ENCODE peak calls at places on chromosomes 7 and 10, in ten cellular contexts. Q is left ventricle myocardium inferior; P is transverse colon; A is IMR-90; O is H9; W is right lobe of liver; I is lower lobe of right lung; K is A673; H is effector memory CD4-positive, alpha-beta T cell; S is iPS DF 6.9. Y is an unnamed sample. For H3K4me1 and H3K9me3, the result is how much of the 10 kb centered on the place peaks cover.

GRCh38 chr7:11194492-11194891 is 220.8 kb downstream of the PHF14 start:
- DNase-seq in P (no peak), O (no peak), I (no peak), A (no peak), Q (no peak), S (no peak), K (no peak), H (no peak), W (no peak), Y (no peak)

GRCh38 chr7:33591481-33591880 is 313.9 kb upstream of the BMPER start:
- DNase-seq in W (no peak), Q (no peak), O (no peak), P (no peak), I (no peak), H (no peak), A (peak), K (peak), S (no peak), Y (no peak)

GRCh38 chr10:97724341-97724941 is 10.9 kb downstream of the MARVELD1 start:
- DNase-seq in Q (no peak), S (no peak), O (no peak), I (no peak), K (no peak), W (no peak), A (peak), P (peak), H (no peak), Y (no peak)

GRCh38 chr10:132413226-132414205 is 16.5 kb downstream of the PWWP2B start:
- DNase-seq in P (no peak), A (no peak), O (no peak), Q (no peak), S (no peak), I (peak), H (no peak), W (no peak), K (no peak), Y (no peak)

GRCh38 chr7:142500364-142500763 is 242.5 kb upstream of the PRSS58 start:
- DNase-seq in Q (no peak), I (no peak), W (no peak), H (no peak), S (no peak), O (no peak), P (peak), A (no peak), K (no peak), Y (no peak)

GRCh38 chr7:71472962-71473361 is 341.0 kb downstream of the GALNT17 start:
- DNase-seq in H (no peak), K (no peak), O (peak), W (no peak), S (no peak), P (no peak), A (no peak), Q (no peak), I (no peak), Y (no peak)

GRCh38 chr7:106979551-106980357 is 64.8 kb upstream of the PRKAR2B start:
- DNase-seq in A (no peak), H (no peak), P (no peak), O (peak), I (no peak), K (no peak), Q (no peak), S (no peak), W (no peak), Y (no peak)

GRCh38 chr7:140059288-140060242 is 3.2 kb downstream of the PARP12 start:
- DNase-seq in Q (peak), O (no peak), S (no peak), H (peak), I (peak), W (peak), K (peak), P (peak), A (peak), Y (peak)

GRCh38 chr10:8073696-8074416 is 19.4 kb downstream of the GATA3 start:
- DNase-seq in Q (no peak), O (no peak), K (no peak), W (no peak), H (no peak), S (no peak), P (no peak), A (no peak), I (no peak), Y (no peak)

GRCh38 chr10:124725171-124725631 is 19.0 kb downstream of the FAM53B start:
- DNase-seq in K (no peak), I (no peak), P (no peak), W (no peak), O (no peak), S (no peak), H (no peak), A (no peak), Q (no peak), Y (no peak)

GRCh38 chr10:124725791-124726190 is 18.4 kb downstream of the FAM53B start:
- DNase-seq in H (no peak), A (no peak), O (no peak), S (no peak), Q (no peak), W (no peak), P (no peak), K (no peak), I (no peak), Y (no peak)

GRCh38 chr10:124723826-124724225 is 20.4 kb downstream of the FAM53B start:
- DNase-seq in H (no peak), W (no peak), A (no peak), Q (no peak), I (no peak), S (no peak), O (no peak), P (no peak), K (no peak), Y (no peak)

GRCh38 chr10:124722812-124723783 is 21.1 kb downstream of the FAM53B start:
- DNase-seq in S (no peak), K (no peak), W (no peak), A (no peak), P (peak), H (peak), I (peak), Q (peak), O (no peak), Y (no peak)

DNA sequence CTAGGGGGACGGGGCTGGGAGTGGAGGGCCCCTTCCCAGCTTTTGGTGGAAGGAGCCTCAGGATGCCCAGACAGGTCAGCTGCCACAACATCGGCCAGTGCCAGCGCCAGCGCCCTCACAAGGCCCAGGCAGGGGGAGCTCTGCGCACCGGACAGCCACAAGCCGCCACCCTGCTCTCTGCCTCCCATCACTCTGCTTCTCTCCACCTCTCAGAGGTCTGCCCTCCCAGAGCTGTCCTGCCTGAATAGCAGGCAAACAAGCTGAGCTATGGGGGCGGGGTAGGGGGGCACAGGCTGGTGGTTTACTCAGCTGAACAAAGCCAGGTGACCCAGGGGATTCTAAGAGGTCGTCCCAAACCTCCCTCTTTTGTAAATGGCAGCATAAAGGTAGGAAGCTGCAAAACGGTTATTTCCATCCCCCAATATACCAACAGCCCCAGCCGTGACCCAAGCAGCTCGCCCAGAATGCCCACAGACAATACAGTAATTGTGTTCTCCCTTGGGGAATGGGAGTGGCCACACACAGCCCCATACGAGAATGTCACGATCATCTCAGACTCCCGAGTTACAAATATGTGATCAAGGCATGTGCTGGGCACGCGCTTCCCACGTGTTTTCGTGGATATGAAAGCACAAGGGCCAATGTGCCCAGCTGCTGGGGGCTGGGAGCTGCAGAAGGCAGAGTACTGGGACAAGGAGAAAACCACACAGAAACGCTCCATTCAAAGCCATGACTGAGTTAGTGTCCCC is 19.7 kb downstream of the FAM53B start:
- DNase-seq in P (peak), O (no peak), S (no peak), A (no peak), I (no peak), W (no peak), H (no peak), K (no peak), Q (no peak), Y (no peak)
- H3K4me1 ChIP-seq in P (half or more), O (under half), S (under half), A (under half), I (half or more), W (under half), H (half or more), K (under half), Q (half or more), Y (under half)

DNA sequence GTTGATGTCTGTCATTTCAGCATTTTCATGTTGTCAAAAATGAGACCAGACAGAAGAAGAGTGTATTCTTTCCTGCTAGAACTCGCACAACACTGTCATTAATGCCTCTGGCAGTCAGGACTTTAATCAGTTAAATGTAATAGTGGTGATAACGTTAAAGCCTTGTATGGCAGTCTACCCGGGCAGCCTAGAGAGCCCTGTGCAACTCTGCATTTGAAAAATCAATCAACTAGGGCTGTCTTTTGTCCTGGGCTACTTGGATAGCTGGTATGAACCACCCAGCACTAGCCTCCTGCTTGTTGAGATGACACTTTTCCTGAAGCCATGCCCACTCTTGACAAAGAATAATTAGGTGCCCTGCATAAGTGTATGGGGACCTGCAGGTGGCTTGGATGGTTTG is 19.8 kb downstream of the MGMT start:
- DNase-seq in O (no peak), A (no peak), W (no peak), S (no peak), Q (no peak), P (no peak), K (no peak), H (no peak), I (no peak), Y (no peak)
- H3K9me3 ChIP-seq in O (under half), A (under half), W (under half), S (under half), Q (half or more), P (half or more), K (half or more), H (under half), I (half or more), Y (under half)

DNA sequence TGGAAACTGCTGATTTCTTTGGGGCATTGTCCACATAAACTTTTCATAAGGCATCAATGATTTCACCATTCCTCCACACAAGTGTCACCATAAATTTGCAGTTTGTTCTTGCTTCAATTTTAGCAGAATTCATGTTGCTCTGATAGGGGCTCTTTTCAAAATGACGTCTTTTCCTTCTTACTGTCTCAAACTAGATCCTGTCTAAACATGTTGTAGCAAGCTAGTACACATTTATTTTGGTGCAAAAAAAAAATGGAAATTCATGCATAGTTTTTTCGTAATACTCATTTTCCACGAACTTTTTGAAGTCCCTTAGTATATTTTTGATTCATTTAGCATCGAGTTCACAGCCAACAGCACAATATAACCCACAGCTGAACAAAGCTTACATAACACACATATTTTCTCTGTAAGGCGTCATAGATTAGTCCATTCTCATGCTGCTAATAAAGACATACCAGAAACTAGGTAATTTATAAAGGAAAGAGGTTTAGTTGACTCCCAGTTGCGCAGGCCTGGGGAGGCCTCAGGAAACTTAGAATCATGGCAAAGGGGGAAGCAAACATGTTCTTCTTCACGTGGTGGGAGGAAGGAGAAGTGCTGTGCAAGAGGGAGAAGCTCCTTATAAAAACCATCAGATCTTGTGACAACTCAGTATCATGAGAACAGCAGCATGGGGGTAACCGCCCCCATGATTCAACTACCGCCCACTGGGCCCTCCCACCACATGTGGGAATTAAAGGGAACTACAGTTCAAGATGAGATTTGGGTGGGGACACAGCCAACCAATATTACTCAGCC is 301.6 kb downstream of the CCDC3 start:
- DNase-seq in H (no peak), I (no peak), W (no peak), O (no peak), Q (no peak), A (no peak), K (no peak), S (no peak), P (no peak), Y (no peak)
- H3K27ac ChIP-seq in H (no peak), I (no peak), W (peak), O (no peak), Q (peak), A (no peak), K (no peak), S (no peak), P (peak), Y (peak)

GRCh38 chr10:80964179-80964578 is 426.5 kb downstream of the SH2D4B start:
- DNase-seq in S (no peak), W (no peak), I (no peak), Q (no peak), P (no peak), A (no peak), O (no peak), K (no peak), H (no peak), Y (no peak)

GRCh38 chr10:80968903-80969302 is 431.2 kb downstream of the SH2D4B start:
- DNase-seq in I (no peak), K (no peak), A (no peak), P (no peak), O (no peak), W (no peak), H (no peak), S (no peak), Q (no peak), Y (no peak)

GRCh38 chr10:80966326-80966986 is 428.8 kb downstream of the SH2D4B start:
- DNase-seq in Q (no peak), S (no peak), A (no peak), I (no peak), P (no peak), W (no peak), O (no peak), H (no peak), K (no peak), Y (no peak)

GRCh38 chr10:80964955-80965614 is 427.4 kb downstream of the SH2D4B start:
- DNase-seq in H (no peak), P (no peak), Q (no peak), I (no peak), A (no peak), S (no peak), K (no peak), W (no peak), O (no peak), Y (no peak)
- H3K4me1 ChIP-seq in H (under half), P (under half), Q (under half), I (under half), A (under half), S (under half), K (under half), W (under half), O (under half), Y (under half)

GRCh38 chr7:157885140-157885539 is 548.3 kb downstream of the DNAJB6 start:
- DNase-seq in A (no peak), H (no peak), O (no peak), I (no peak), W (no peak), K (no peak), P (no peak), S (no peak), Q (no peak), Y (no peak)

GRCh38 chr7:157876469-157877285 is 539.9 kb downstream of the DNAJB6 start:
- DNase-seq in S (no peak), K (no peak), W (no peak), Q (no peak), A (no peak), P (no peak), H (no peak), O (no peak), I (no peak), Y (no peak)

GRCh38 chr7:157877298-157877840 is 540.6 kb downstream of the DNAJB6 start:
- DNase-seq in W (no peak), A (no peak), S (no peak), O (no peak), I (no peak), H (no peak), K (no peak), P (no peak), Q (no peak), Y (no peak)

GRCh38 chr7:157884461-157885062 is 547.8 kb downstream of the DNAJB6 start:
- DNase-seq in W (no peak), Q (no peak), K (no peak), A (no peak), H (no peak), O (no peak), P (no peak), I (no peak), S (no peak), Y (no peak)

GRCh38 chr7:157881062-157881771 is 544.4 kb downstream of the DNAJB6 start:
- DNase-seq in S (no peak), O (no peak), K (no peak), H (no peak), W (no peak), P (no peak), Q (no peak), A (no peak), I (no peak), Y (no peak)
- H3K9me3 ChIP-seq in S (under half), O (under half), K (under half), H (under half), W (under half), P (under half), Q (under half), A (under half), I (under half), Y (under half)

DNA sequence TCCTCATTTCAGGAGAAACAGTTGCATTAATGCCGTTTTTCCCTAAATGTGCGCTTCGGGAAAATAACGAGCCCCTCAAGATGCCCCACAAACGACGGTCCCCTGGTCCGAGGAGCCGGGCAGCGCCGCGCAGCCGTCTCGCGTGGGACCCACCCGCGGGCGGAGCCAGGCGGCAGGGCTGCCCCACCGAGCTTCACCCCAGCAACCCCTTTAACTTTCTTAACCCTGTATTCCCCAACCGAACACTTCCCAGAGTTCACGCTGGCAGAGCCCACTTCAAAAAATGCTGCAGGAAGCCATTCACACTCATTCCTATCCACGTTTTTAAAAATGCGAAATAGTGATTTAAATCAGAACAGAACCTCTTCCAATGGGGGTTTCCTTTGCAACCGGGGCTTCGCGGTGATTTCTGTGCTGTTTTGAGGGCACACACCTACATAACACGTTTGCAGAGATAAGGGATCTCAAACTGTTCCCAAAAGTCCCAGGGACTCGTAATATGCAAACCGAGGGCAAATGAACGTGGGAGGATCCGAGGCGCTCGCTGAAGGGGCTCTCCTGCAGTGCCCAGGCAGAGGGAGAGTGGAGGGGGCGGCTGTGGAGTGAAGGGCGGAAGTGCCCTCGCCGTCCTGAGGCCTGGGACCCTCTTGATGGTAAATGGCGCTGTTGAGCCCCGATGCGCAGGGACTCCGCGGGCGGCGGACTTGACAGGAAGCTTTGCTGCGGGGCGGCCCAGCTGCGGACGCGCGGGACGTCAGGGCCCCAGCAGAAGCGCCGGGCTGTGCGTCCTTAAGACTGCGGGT is 152.1 kb upstream of the YAE1 start:
- DNase-seq in Q (peak), W (peak), H (no peak), O (peak), K (peak), I (peak), P (peak), S (peak), A (peak), Y (peak)
- H3K27ac ChIP-seq in Q (no peak), W (no peak), H (no peak), O (no peak), K (no peak), I (no peak), P (no peak), S (no peak), A (no peak), Y (no peak)

GRCh38 chr10:89478085-89478738 is 57.2 kb downstream of the SLC16A12 start:
- DNase-seq in K (no peak), A (no peak), S (peak), H (no peak), I (no peak), O (peak), Q (no peak), W (no peak), P (no peak), Y (no peak)
- H3K4me1 ChIP-seq in K (under half), A (under half), S (under half), H (under half), I (half or more), O (under half), Q (half or more), W (under half), P (under half), Y (under half)